ENCODE peak calls at places on chromosome 20, in seven cellular contexts. E is HS-5, D is mucosa of descending colon, Z is GM04503, N is cardiac muscle cell, P is tibial artery, B is activated gamma-delta T cell. O is an unnamed sample.

GRCh38 chr20:59809630-59810375 is 123.6 kb downstream of the SYCP2 start:
- DNase-seq in E (no peak), D (no peak), Z (no peak), N (no peak), P (no peak), B (no peak), O (no peak)

GRCh38 chr20:40637176-40637575 is 51.9 kb downstream of the MAFB start:
- DNase-seq in E (no peak), D (no peak), Z (no peak), N (no peak), P (no peak), B (no peak), O (no peak)

GRCh38 chr20:16929756-16930155 is 181.6 kb downstream of the OTOR start:
- DNase-seq in E (peak), D (no peak), Z (no peak), N (no peak), P (no peak), B (no peak), O (no peak)

GRCh38 chr20:48738399-48739304 is 89.1 kb downstream of the PREX1 start:
- DNase-seq in E (no peak), D (no peak), Z (no peak), N (peak), P (no peak), B (no peak), O (no peak)

GRCh38 chr20:12925214-12925755 is 83.5 kb upstream of the SPTLC3 start:
- DNase-seq in E (peak), D (peak), Z (peak), N (peak), P (peak), B (no peak), O (peak)

GRCh38 chr20:431012-431904 is 23.2 kb downstream of the RBCK1 start:
- DNase-seq in E (no peak), D (peak), Z (no peak), N (peak), P (peak), B (no peak), O (peak)

GRCh38 chr20:40997116-40997515 is 31.5 kb upstream of the TOP1 start:
- DNase-seq in E (no peak), D (no peak), Z (no peak), N (no peak), P (no peak), B (no peak), O (no peak)

GRCh38 chr20:36969478-36970186 is 18.1 kb upstream of the SAMHD1 start:
- DNase-seq in E (no peak), D (no peak), Z (no peak), N (no peak), P (no peak), B (no peak), O (no peak)

GRCh38 chr20:5085380-5085779 is 34.4 kb downstream of the PCNA start:
- DNase-seq in E (no peak), D (no peak), Z (no peak), N (no peak), P (peak), B (no peak), O (peak)

GRCh38 chr20:41443667-41444066 is 77.0 kb upstream of the EMILIN3 start:
- DNase-seq in E (no peak), D (no peak), Z (no peak), N (no peak), P (no peak), B (no peak), O (no peak)

GRCh38 chr20:5918856-5919633 is 31.3 kb downstream of the TRMT6 start:
- DNase-seq in E (peak), D (no peak), Z (no peak), N (no peak), P (no peak), B (no peak), O (no peak)

GRCh38 chr20:22473293-22473692 is 111.1 kb downstream of the FOXA2 start:
- DNase-seq in E (no peak), D (no peak), Z (no peak), N (no peak), P (no peak), B (no peak), O (no peak)

GRCh38 chr20:17481661-17482060 is 49.5 kb downstream of the BFSP1 start:
- DNase-seq in E (no peak), D (no peak), Z (no peak), N (no peak), P (no peak), B (no peak), O (no peak)

GRCh38 chr20:57680934-57681914 is 28.6 kb downstream of the PMEPA1 start:
- DNase-seq in E (no peak), D (no peak), Z (no peak), N (no peak), P (no peak), B (no peak), O (no peak)

GRCh38 chr20:18524646-18525045 is 16.9 kb downstream of the SEC23B start:
- DNase-seq in E (peak), D (no peak), Z (peak), N (no peak), P (no peak), B (no peak), O (no peak)

GRCh38 chr20:24696396-24696795 is 227.0 kb downstream of the SYNDIG1 start:
- DNase-seq in E (no peak), D (no peak), Z (no peak), N (no peak), P (no peak), B (no peak), O (peak)

GRCh38 chr20:11235058-11235457 is 561.3 kb upstream of the JAG1 start:
- DNase-seq in E (peak), D (no peak), Z (peak), N (no peak), P (no peak), B (no peak), O (no peak)

GRCh38 chr20:41163821-41164220 is 26.5 kb downstream of the PLCG1 start:
- DNase-seq in E (no peak), D (no peak), Z (no peak), N (no peak), P (no peak), B (no peak), O (no peak)

GRCh38 chr20:57391439-57392129 is 388 bp downstream of the RBM38 start:
- DNase-seq in E (no peak), D (peak), Z (no peak), N (no peak), P (no peak), B (no peak), O (peak)

GRCh38 chr20:61424628-61425420 is 172.8 kb downstream of the CDH4 start:
- DNase-seq in E (no peak), D (no peak), Z (no peak), N (no peak), P (no peak), B (no peak), O (no peak)

GRCh38 chr20:34110025-34111013 is 1.7 kb downstream of the EIF2S2 start:
- DNase-seq in E (no peak), D (no peak), Z (no peak), N (no peak), P (no peak), B (no peak), O (no peak)

GRCh38 chr20:38926934-38927616 is 858 bp downstream of the FAM83D start:
- DNase-seq in E (no peak), D (no peak), Z (no peak), N (no peak), P (no peak), B (no peak), O (no peak)

GRCh38 chr20:60107621-60108020 is 149.4 kb downstream of the CDH26 start:
- DNase-seq in E (no peak), D (no peak), Z (no peak), N (no peak), P (no peak), B (no peak), O (no peak)

GRCh38 chr20:25280574-25281535 is 33.0 kb downstream of the PYGB start:
- DNase-seq in E (no peak), D (peak), Z (no peak), N (no peak), P (peak), B (no peak), O (peak)

GRCh38 chr20:57397004-57397692 is 6.0 kb downstream of the RBM38 start:
- DNase-seq in E (no peak), D (peak), Z (no peak), N (no peak), P (no peak), B (no peak), O (no peak)

GRCh38 chr20:24837721-24838456 is 111.2 kb upstream of the CST7 start:
- DNase-seq in E (peak), D (no peak), Z (no peak), N (no peak), P (no peak), B (no peak), O (no peak)

GRCh38 chr20:37238426-37238825 is 23.2 kb downstream of the GHRH start:
- DNase-seq in E (no peak), D (no peak), Z (no peak), N (no peak), P (no peak), B (no peak), O (no peak)

GRCh38 chr20:58605292-58606065 is 45.6 kb upstream of the STX16 start:
- DNase-seq in E (no peak), D (no peak), Z (no peak), N (no peak), P (no peak), B (no peak), O (no peak)

GRCh38 chr20:18443841-18444240 is 23.0 kb downstream of the DZANK1 start:
- DNase-seq in E (no peak), D (no peak), Z (no peak), N (no peak), P (no peak), B (no peak), O (no peak)

GRCh38 chr20:37999526-38000263 is 33.6 kb downstream of the TTI1 start:
- DNase-seq in E (no peak), D (no peak), Z (no peak), N (no peak), P (no peak), B (no peak), O (no peak)

GRCh38 chr20:8161262-8162071 is 29.4 kb downstream of the PLCB1 start:
- DNase-seq in E (no peak), D (no peak), Z (no peak), N (peak), P (no peak), B (no peak), O (no peak)

GRCh38 chr20:51562334-51563140 is 20.0 kb upstream of the NFATC2 start:
- DNase-seq in E (peak), D (peak), Z (peak), N (peak), P (peak), B (no peak), O (peak)

GRCh38 chr20:51531141-51531710 is 11.3 kb downstream of the NFATC2 start:
- DNase-seq in E (no peak), D (no peak), Z (no peak), N (no peak), P (no peak), B (peak), O (no peak)

GRCh38 chr20:58994390-58995159 is 12.5 kb downstream of the CTSZ start:
- DNase-seq in E (no peak), D (no peak), Z (no peak), N (no peak), P (no peak), B (no peak), O (no peak)

GRCh38 chr20:62143976-62144825 is 632 bp downstream of the SS18L1 start:
- DNase-seq in E (no peak), D (peak), Z (no peak), N (peak), P (peak), B (no peak), O (peak)

GRCh38 chr20:19304389-19304788 is 91.9 kb downstream of the SLC24A3 start:
- DNase-seq in E (no peak), D (no peak), Z (no peak), N (no peak), P (no peak), B (no peak), O (no peak)

GRCh38 chr20:31652917-31653385 is 15.2 kb downstream of the COX4I2 start:
- DNase-seq in E (peak), D (no peak), Z (peak), N (no peak), P (no peak), B (no peak), O (no peak)

GRCh38 chr20:37282558-37282957 is 6.9 kb upstream of the MANBAL start:
- DNase-seq in E (no peak), D (no peak), Z (peak), N (peak), P (no peak), B (no peak), O (no peak)

O was measured in stomach.